ENCODE peak calls at places on chromosomes 1 and 21, in nine cellular contexts. H is lung microvascular endothelial cell; I is AG04450; L is amygdala; V is stimulated activated CD8-positive, alpha-beta memory T cell treated with anti-CD3 and anti-CD28 coated beads, Interleukin-4, amount 100 ng/mL, for 48 hours; A is cardiac muscle cell; D is NCI-H2081; O is GM10248; P is EH. T is an unnamed sample.

GRCh38 chr1:212700892-212701819 is 1.5 kb upstream of the BATF3 start:
- DNase-seq in A (peak), H (peak), L (no peak), V (peak), P (peak), O (no peak), I (peak), D (no peak), T (no peak)

GRCh38 chr1:162250004-162250730 is 126.5 kb downstream of the SPATA46 start:
- DNase-seq in O (no peak), D (no peak), V (no peak), I (no peak), P (no peak), L (no peak), H (no peak), A (no peak), T (no peak)

GRCh38 chr21:33801424-33802405 is 113.9 kb downstream of the ATP5PO start:
- DNase-seq in A (peak), L (no peak), H (peak), P (peak), D (peak), V (no peak), O (no peak), I (peak), T (peak)

GRCh38 chr1:177909416-177909815 is 60.4 kb downstream of the SEC16B start:
- DNase-seq in O (no peak), I (no peak), L (no peak), D (no peak), V (no peak), P (no peak), A (no peak), H (no peak), T (no peak)

GRCh38 chr21:39184050-39184980 is 1.1 kb upstream of the PSMG1 start:
- DNase-seq in A (peak), H (peak), D (no peak), V (no peak), I (no peak), L (no peak), O (no peak), P (no peak), T (no peak)

GRCh38 chr1:184019066-184019465 is 18.5 kb downstream of the COLGALT2 start:
- DNase-seq in H (no peak), V (no peak), O (no peak), L (no peak), A (no peak), D (no peak), I (no peak), P (no peak), T (no peak)

GRCh38 chr21:33897739-33898138 is 17.9 kb downstream of the ATP5PO start:
- DNase-seq in P (no peak), I (no peak), A (no peak), O (no peak), D (no peak), L (no peak), V (no peak), H (no peak), T (no peak)

GRCh38 chr1:66240491-66241484 is 293.2 kb upstream of the SGIP1 start:
- DNase-seq in O (no peak), A (peak), D (no peak), L (no peak), H (no peak), P (no peak), V (no peak), I (no peak), T (no peak)

GRCh38 chr1:110084226-110085078 is 14.0 kb upstream of the ALX3 start:
- DNase-seq in V (peak), O (peak), L (no peak), D (no peak), P (peak), I (peak), H (peak), A (peak), T (no peak)

GRCh38 chr1:157785241-157785640 is 8.3 kb upstream of the FCRL2 start:
- DNase-seq in L (no peak), O (no peak), H (no peak), A (no peak), P (no peak), V (no peak), I (no peak), D (no peak), T (no peak)

GRCh38 chr1:12124693-12125421 is 41.9 kb upstream of the TNFRSF1B start:
- DNase-seq in H (peak), O (peak), D (peak), I (peak), L (peak), P (peak), V (peak), A (peak), T (peak)

GRCh38 chr1:208919371-208919770 is 664.1 kb upstream of the CAMK1G start:
- DNase-seq in H (no peak), V (no peak), A (no peak), O (no peak), P (peak), L (no peak), D (no peak), I (no peak), T (peak)

GRCh38 chr1:44619261-44619900 is 54.9 kb downstream of the TMEM53 start:
- DNase-seq in L (no peak), A (no peak), D (peak), H (no peak), V (no peak), I (no peak), P (peak), O (no peak), T (no peak)

GRCh38 chr1:239084459-239085080 is 301.8 kb upstream of the CHRM3 start:
- DNase-seq in L (no peak), V (no peak), P (no peak), D (no peak), O (no peak), H (no peak), I (no peak), A (no peak), T (no peak)

T was measured in SW 1271.